ENCODE peak calls at places on chromosomes 3 and 15, in seven cellular contexts. W is Panc1; E is psoas muscle; U is renal cortical epithelial cell; O is HEK293T; M is GM12865; V is activated CD4-positive, alpha-beta T cell treated with anti-CD3 and anti-CD28 coated beads for 48 hours. Z is an unnamed sample.

GRCh38 chr3:28347374-28348285 is 891 bp upstream of the ZCWPW2 start:
- DNase-seq in W (no peak), E (no peak), U (no peak), O (no peak), M (no peak), V (no peak), Z (no peak)

GRCh38 chr15:94793641-94794040 is 562.3 kb downstream of the MCTP2 start:
- DNase-seq in W (no peak), E (no peak), U (no peak), O (no peak), M (no peak), V (no peak), Z (no peak)

GRCh38 chr3:22263042-22263441 is 512.0 kb upstream of the ZNF385D start:
- DNase-seq in W (no peak), E (no peak), U (peak), O (no peak), M (no peak), V (no peak), Z (no peak)

GRCh38 chr15:53115563-53115962 is 325.4 kb upstream of the ONECUT1 start:
- DNase-seq in W (no peak), E (no peak), U (no peak), O (no peak), M (no peak), V (no peak), Z (no peak)

GRCh38 chr3:178393833-178394232 is 142.4 kb upstream of the KCNMB2 start:
- DNase-seq in W (no peak), E (no peak), U (peak), O (no peak), M (no peak), V (no peak), Z (peak)

GRCh38 chr15:86833595-86833994 is 753.9 kb downstream of the AGBL1 start:
- DNase-seq in W (no peak), E (no peak), U (no peak), O (no peak), M (no peak), V (no peak), Z (no peak)

GRCh38 chr3:148992027-148992634 is 791 bp downstream of the GYG1 start:
- DNase-seq in W (no peak), E (peak), U (no peak), O (peak), M (peak), V (peak), Z (no peak)

GRCh38 chr15:65796610-65797012 is 4.5 kb upstream of the DENND4A start:
- DNase-seq in W (no peak), E (no peak), U (peak), O (no peak), M (no peak), V (no peak), Z (peak)

GRCh38 chr15:69919816-69920215 is 177.9 kb downstream of the TLE3 start:
- DNase-seq in W (no peak), E (no peak), U (no peak), O (no peak), M (no peak), V (no peak), Z (no peak)

GRCh38 chr3:190012314-190012782 is 108.3 kb downstream of the P3H2 start:
- DNase-seq in W (peak), E (no peak), U (peak), O (no peak), M (no peak), V (no peak), Z (no peak)

GRCh38 chr15:99956022-99956775 is 223.0 kb upstream of the LYSMD4 start:
- DNase-seq in W (no peak), E (no peak), U (no peak), O (no peak), M (no peak), V (no peak), Z (peak)

GRCh38 chr3:119643528-119643927 is 16.9 kb downstream of the POPDC2 start:
- DNase-seq in W (no peak), E (no peak), U (peak), O (no peak), M (no peak), V (no peak), Z (no peak)

GRCh38 chr3:171005648-171006047 is 20.9 kb downstream of the SLC2A2 start:
- DNase-seq in W (no peak), E (no peak), U (no peak), O (no peak), M (no peak), V (no peak), Z (no peak)

GRCh38 chr15:72382146-72382545 is 6.3 kb upstream of the HEXA start:
- DNase-seq in W (peak), E (no peak), U (no peak), O (peak), M (peak), V (no peak), Z (no peak)

GRCh38 chr3:132867956-132868355 is 145.7 kb upstream of the NPHP3 start:
- DNase-seq in W (no peak), E (no peak), U (peak), O (no peak), M (no peak), V (no peak), Z (no peak)

GRCh38 chr3:32413845-32414526 is 22.3 kb downstream of the CMTM7 start:
- DNase-seq in W (no peak), E (no peak), U (no peak), O (no peak), M (no peak), V (no peak), Z (no peak)

GRCh38 chr3:138284957-138285477 is 44.6 kb downstream of the NME9 start:
- DNase-seq in W (no peak), E (no peak), U (no peak), O (no peak), M (no peak), V (no peak), Z (no peak)

GRCh38 chr3:192825657-192826200 is 91.9 kb downstream of the MB21D2 start:
- DNase-seq in W (no peak), E (no peak), U (peak), O (no peak), M (peak), V (no peak), Z (no peak)

GRCh38 chr3:48521635-48522034 is 17.7 kb upstream of the SHISA5 start:
- DNase-seq in W (no peak), E (no peak), U (no peak), O (no peak), M (no peak), V (no peak), Z (no peak)

Z was measured in keratinocyte.